ENCODE peak calls at places on chromosomes 4 and X, in five cellular contexts. One of them, this sample, is unnamed. For H3K4me1, the result is how much of the 10 kb centered on the place peaks cover.

GRCh38 chrX:153773741-153774575 is 6.9 kb upstream of the SRPK3 start:
- ATAC-seq in upper lobe of left lung: no peak
- ATAC-seq in lung: peak
- ATAC-seq in upper lobe of right lung: no peak
- ATAC-seq in HCT116: no peak
- ATAC-seq in this sample: no peak

GRCh38 chr4:83075696-83076095 is 38.8 kb downstream of the PLAC8 start:
- ATAC-seq in HCT116: no peak
- ATAC-seq in lung: no peak
- ATAC-seq in upper lobe of left lung: no peak
- ATAC-seq in upper lobe of right lung: no peak
- ATAC-seq in this sample: peak

GRCh38 chr4:84944952-84945351 is 21.5 kb downstream of the WDFY3 start:
- ATAC-seq in lung: no peak
- ATAC-seq in upper lobe of left lung: peak
- ATAC-seq in HCT116: no peak
- ATAC-seq in upper lobe of right lung: peak
- ATAC-seq in this sample: no peak

GRCh38 chr4:126850286-126850685 is 782.5 kb upstream of the INTU start:
- ATAC-seq in upper lobe of right lung: no peak
- ATAC-seq in upper lobe of left lung: no peak
- ATAC-seq in lung: no peak
- ATAC-seq in HCT116: peak
- ATAC-seq in this sample: no peak

GRCh38 chr4:187167126-187167525 is 443.5 kb upstream of the FAT1 start:
- ATAC-seq in lung: peak
- ATAC-seq in upper lobe of left lung: peak
- ATAC-seq in upper lobe of right lung: peak
- ATAC-seq in HCT116: no peak
- ATAC-seq in this sample: no peak

GRCh38 chr4:76293705-76294274 is 12.7 kb upstream of the STBD1 start:
- ATAC-seq in upper lobe of right lung: peak
- ATAC-seq in lung: peak
- ATAC-seq in HCT116: no peak
- ATAC-seq in upper lobe of left lung: peak
- ATAC-seq in this sample: no peak

GRCh38 chrX:153735274-153735673 is 10.6 kb downstream of the ABCD1 start:
- ATAC-seq in upper lobe of right lung: no peak
- ATAC-seq in upper lobe of left lung: no peak
- ATAC-seq in lung: no peak
- ATAC-seq in HCT116: peak
- ATAC-seq in this sample: no peak

GRCh38 chrX:54482839-54483593 is 13.0 kb downstream of the FGD1 start:
- ATAC-seq in lung: no peak
- ATAC-seq in upper lobe of right lung: peak
- ATAC-seq in HCT116: no peak
- ATAC-seq in upper lobe of left lung: no peak
- ATAC-seq in this sample: no peak

GRCh38 chr4:80142396-80143304 is 54.7 kb upstream of the PRDM8 start:
- ATAC-seq in upper lobe of right lung: no peak
- ATAC-seq in lung: no peak
- ATAC-seq in HCT116: no peak
- ATAC-seq in upper lobe of left lung: no peak
- ATAC-seq in this sample: no peak

GRCh38 chr4:94757192-94758140 is at the start of gene BMPR1B:
- ATAC-seq in upper lobe of left lung: peak
- ATAC-seq in HCT116: no peak
- ATAC-seq in upper lobe of right lung: peak
- ATAC-seq in lung: no peak
- ATAC-seq in this sample: peak

DNA sequence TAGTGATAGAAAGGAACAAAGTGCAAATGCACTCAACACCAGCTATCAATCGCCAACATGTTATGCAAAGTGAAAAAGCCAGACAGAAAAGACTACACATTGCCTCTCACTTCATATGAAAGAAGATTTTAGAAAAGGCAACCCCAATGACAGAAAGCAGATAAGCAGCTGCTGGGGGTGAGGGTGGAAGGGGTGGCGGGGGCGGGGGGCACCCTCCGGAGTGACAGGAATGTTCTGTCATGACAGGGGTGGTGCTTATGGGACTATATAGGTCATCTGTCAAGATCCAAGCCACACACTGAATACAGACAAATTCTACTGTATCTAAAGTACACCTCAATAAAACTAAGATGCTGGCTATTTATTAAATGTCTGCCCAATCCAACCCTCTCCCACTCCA is 10.7 kb downstream of the WDR1 start:
- ATAC-seq in upper lobe of left lung: no peak
- ATAC-seq in lung: no peak
- ATAC-seq in upper lobe of right lung: no peak
- ATAC-seq in HCT116: no peak
- ATAC-seq in this sample: no peak
- H3K4me1 ChIP-seq in upper lobe of left lung: half or more
- H3K4me1 ChIP-seq in lung: half or more
- H3K4me1 ChIP-seq in upper lobe of right lung: half or more
- H3K4me1 ChIP-seq in HCT116: under half
- H3K4me1 ChIP-seq in this sample: half or more

DNA sequence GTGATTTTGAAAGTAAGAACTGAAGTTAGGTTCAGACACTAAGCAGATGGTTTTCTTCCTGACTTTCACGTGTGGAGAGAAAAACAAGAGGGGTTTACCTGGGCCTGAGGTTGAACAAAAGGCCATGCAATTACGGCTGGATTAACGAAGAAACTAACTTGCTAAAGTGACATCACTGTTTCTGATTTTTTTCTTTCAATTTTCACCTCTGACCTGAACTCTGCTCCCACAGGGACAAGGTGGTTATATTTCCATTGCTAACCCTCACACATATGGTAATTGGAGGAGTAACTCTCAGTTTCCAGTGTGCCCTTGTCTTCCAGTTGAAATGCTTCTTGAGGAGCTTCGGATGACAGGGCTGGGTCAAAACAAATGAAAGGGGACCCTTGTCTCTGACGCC is 38.0 kb downstream of the MSN start:
- ATAC-seq in upper lobe of left lung: no peak
- ATAC-seq in upper lobe of right lung: no peak
- ATAC-seq in HCT116: no peak
- ATAC-seq in lung: no peak
- ATAC-seq in this sample: no peak
- H3K4me1 ChIP-seq in upper lobe of left lung: half or more
- H3K4me1 ChIP-seq in upper lobe of right lung: under half
- H3K4me1 ChIP-seq in HCT116: under half
- H3K4me1 ChIP-seq in lung: under half
- H3K4me1 ChIP-seq in this sample: under half

GRCh38 chr4:74627093-74627492 is 167.2 kb downstream of the BTC start:
- ATAC-seq in HCT116: no peak
- ATAC-seq in upper lobe of left lung: no peak
- ATAC-seq in upper lobe of right lung: no peak
- ATAC-seq in lung: no peak
- ATAC-seq in this sample: no peak
- H3K4me1 ChIP-seq in HCT116: half or more
- H3K4me1 ChIP-seq in upper lobe of left lung: under half
- H3K4me1 ChIP-seq in upper lobe of right lung: under half
- H3K4me1 ChIP-seq in lung: under half
- H3K4me1 ChIP-seq in this sample: under half

GRCh38 chr4:185217390-185217985 is 8.1 kb downstream of the SNX25 start:
- ATAC-seq in HCT116: no peak
- ATAC-seq in upper lobe of right lung: no peak
- ATAC-seq in lung: no peak
- ATAC-seq in upper lobe of left lung: no peak
- ATAC-seq in this sample: no peak
- H3K4me1 ChIP-seq in HCT116: under half
- H3K4me1 ChIP-seq in upper lobe of right lung: under half
- H3K4me1 ChIP-seq in lung: under half
- H3K4me1 ChIP-seq in upper lobe of left lung: under half
- H3K4me1 ChIP-seq in this sample: under half

GRCh38 chr4:8109406-8110065 is 49.1 kb downstream of the ABLIM2 start:
- ATAC-seq in HCT116: no peak
- ATAC-seq in lung: no peak
- ATAC-seq in upper lobe of right lung: no peak
- ATAC-seq in upper lobe of left lung: no peak
- ATAC-seq in this sample: no peak
- H3K4me1 ChIP-seq in HCT116: under half
- H3K4me1 ChIP-seq in lung: under half
- H3K4me1 ChIP-seq in upper lobe of right lung: under half
- H3K4me1 ChIP-seq in upper lobe of left lung: under half
- H3K4me1 ChIP-seq in this sample: under half

GRCh38 chr4:123449780-123450179 is 53.2 kb downstream of the SPRY1 start:
- ATAC-seq in upper lobe of left lung: no peak
- ATAC-seq in upper lobe of right lung: peak
- ATAC-seq in HCT116: no peak
- ATAC-seq in lung: no peak
- ATAC-seq in this sample: no peak

GRCh38 chr4:123450393-123450792 is 53.8 kb downstream of the SPRY1 start:
- ATAC-seq in upper lobe of right lung: no peak
- ATAC-seq in lung: no peak
- ATAC-seq in HCT116: no peak
- ATAC-seq in upper lobe of left lung: no peak
- ATAC-seq in this sample: no peak

GRCh38 chr4:123453006-123453685 is 56.6 kb downstream of the SPRY1 start:
- ATAC-seq in upper lobe of left lung: no peak
- ATAC-seq in upper lobe of right lung: peak
- ATAC-seq in HCT116: no peak
- ATAC-seq in lung: no peak
- ATAC-seq in this sample: no peak

GRCh38 chr4:123455360-123455759 is 58.8 kb downstream of the SPRY1 start:
- ATAC-seq in lung: no peak
- ATAC-seq in HCT116: no peak
- ATAC-seq in upper lobe of left lung: no peak
- ATAC-seq in upper lobe of right lung: peak
- ATAC-seq in this sample: no peak

GRCh38 chr4:123452585-123452984 is 56.0 kb downstream of the SPRY1 start:
- ATAC-seq in lung: peak
- ATAC-seq in upper lobe of left lung: no peak
- ATAC-seq in upper lobe of right lung: peak
- ATAC-seq in HCT116: no peak
- ATAC-seq in this sample: no peak
- H3K4me1 ChIP-seq in lung: under half
- H3K4me1 ChIP-seq in upper lobe of left lung: under half
- H3K4me1 ChIP-seq in upper lobe of right lung: under half
- H3K4me1 ChIP-seq in HCT116: under half
- H3K4me1 ChIP-seq in this sample: under half

DNA sequence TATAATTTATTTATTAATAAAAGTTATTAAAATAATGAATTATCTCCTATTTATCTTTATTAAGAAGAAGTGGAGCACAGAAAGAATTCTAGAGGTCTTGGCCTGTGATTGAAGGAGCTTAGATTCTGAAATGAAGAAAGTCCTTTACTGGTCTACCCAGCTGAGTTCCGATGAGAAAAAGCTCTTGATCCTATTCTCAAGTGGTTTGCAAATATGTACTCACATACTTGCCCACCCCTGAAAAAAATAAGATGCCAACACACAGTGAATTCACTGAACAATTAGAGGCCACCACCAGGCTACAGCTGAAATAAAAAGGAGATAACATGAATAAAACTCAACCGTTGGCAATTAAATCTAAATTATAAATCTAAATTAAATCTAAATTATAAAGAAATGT is 253.4 kb downstream of the MAPK10 start:
- ATAC-seq in upper lobe of right lung: peak
- ATAC-seq in upper lobe of left lung: peak
- ATAC-seq in lung: no peak
- ATAC-seq in HCT116: no peak
- ATAC-seq in this sample: no peak
- H3K4me1 ChIP-seq in upper lobe of right lung: under half
- H3K4me1 ChIP-seq in upper lobe of left lung: under half
- H3K4me1 ChIP-seq in lung: under half
- H3K4me1 ChIP-seq in HCT116: under half
- H3K4me1 ChIP-seq in this sample: under half

GRCh38 chrX:66019974-66020373 is 19.9 kb downstream of the VSIG4 start:
- ATAC-seq in upper lobe of right lung: no peak
- ATAC-seq in lung: no peak
- ATAC-seq in upper lobe of left lung: no peak
- ATAC-seq in HCT116: no peak
- ATAC-seq in this sample: no peak

GRCh38 chrX:66016905-66017658 is 22.8 kb downstream of the VSIG4 start:
- ATAC-seq in HCT116: no peak
- ATAC-seq in lung: no peak
- ATAC-seq in upper lobe of right lung: no peak
- ATAC-seq in upper lobe of left lung: no peak
- ATAC-seq in this sample: no peak

GRCh38 chrX:66019310-66019652 is 20.6 kb downstream of the VSIG4 start:
- ATAC-seq in upper lobe of right lung: no peak
- ATAC-seq in HCT116: no peak
- ATAC-seq in lung: no peak
- ATAC-seq in upper lobe of left lung: no peak
- ATAC-seq in this sample: no peak

GRCh38 chrX:66017659-66018170 is 22.2 kb downstream of the VSIG4 start:
- ATAC-seq in lung: no peak
- ATAC-seq in upper lobe of left lung: no peak
- ATAC-seq in HCT116: no peak
- ATAC-seq in upper lobe of right lung: no peak
- ATAC-seq in this sample: no peak

GRCh38 chrX:66018585-66019309 is 21.1 kb downstream of the VSIG4 start:
- ATAC-seq in upper lobe of left lung: no peak
- ATAC-seq in upper lobe of right lung: peak
- ATAC-seq in HCT116: no peak
- ATAC-seq in lung: no peak
- ATAC-seq in this sample: no peak
- H3K4me1 ChIP-seq in upper lobe of left lung: under half
- H3K4me1 ChIP-seq in upper lobe of right lung: under half
- H3K4me1 ChIP-seq in HCT116: under half
- H3K4me1 ChIP-seq in lung: under half
- H3K4me1 ChIP-seq in this sample: under half

DNA sequence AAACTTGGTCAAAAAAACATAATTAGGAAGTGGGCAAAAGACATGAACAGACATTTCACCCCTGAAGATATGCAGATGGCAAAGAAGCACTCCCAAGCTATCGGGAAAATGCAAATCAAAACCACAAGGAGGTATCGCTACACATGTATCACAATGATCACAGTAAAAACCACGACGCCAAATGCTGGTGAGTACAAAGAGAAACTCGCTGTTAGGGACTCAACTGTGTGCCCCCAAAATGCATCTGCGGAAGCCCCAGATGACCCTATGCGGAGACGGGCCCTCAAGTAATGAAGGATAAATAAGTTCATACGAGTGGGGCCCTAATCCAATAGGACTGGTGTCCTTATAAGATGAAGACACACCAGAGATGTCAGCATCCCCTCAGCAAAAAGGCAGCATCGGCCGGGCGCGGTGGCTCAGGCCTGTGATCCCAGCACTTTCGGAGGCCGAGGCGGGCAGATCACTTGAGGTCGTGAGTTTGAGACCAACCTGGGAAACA is 10.2 kb downstream of the GAK start:
- ATAC-seq in HCT116: no peak
- ATAC-seq in upper lobe of left lung: no peak
- ATAC-seq in lung: no peak
- ATAC-seq in upper lobe of right lung: no peak
- ATAC-seq in this sample: no peak
- H3K4me1 ChIP-seq in HCT116: under half
- H3K4me1 ChIP-seq in upper lobe of left lung: under half
- H3K4me1 ChIP-seq in lung: under half
- H3K4me1 ChIP-seq in upper lobe of right lung: under half
- H3K4me1 ChIP-seq in this sample: under half

DNA sequence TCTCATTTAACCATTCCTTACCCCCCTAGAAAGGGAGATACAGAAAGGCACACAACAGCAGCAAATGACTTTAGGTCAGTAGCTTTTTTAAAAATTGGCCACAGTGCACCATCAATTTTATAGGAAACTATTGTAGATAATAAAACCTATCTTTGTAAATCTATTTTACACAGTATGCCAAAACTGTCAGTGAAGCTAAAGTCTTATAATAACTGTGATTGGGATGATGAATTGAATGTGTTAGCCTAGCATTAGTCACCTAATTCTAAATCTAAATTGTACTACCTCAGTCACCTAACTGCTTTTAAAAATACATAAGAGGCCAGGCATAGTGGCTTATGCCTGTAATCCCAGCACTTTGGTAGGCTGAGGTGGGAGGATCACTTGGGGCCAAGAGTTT is 44.2 kb downstream of the SH3RF1 start:
- ATAC-seq in upper lobe of right lung: no peak
- ATAC-seq in upper lobe of left lung: no peak
- ATAC-seq in lung: no peak
- ATAC-seq in HCT116: no peak
- ATAC-seq in this sample: no peak
- H3K4me1 ChIP-seq in upper lobe of right lung: under half
- H3K4me1 ChIP-seq in upper lobe of left lung: under half
- H3K4me1 ChIP-seq in lung: under half
- H3K4me1 ChIP-seq in HCT116: half or more
- H3K4me1 ChIP-seq in this sample: under half

This sample was measured in gastroesophageal sphincter.